ENCODE peak calls at places on chromosomes 1 and 21, in eight cellular contexts. C, V, J, M, T, F, Y and L are unnamed samples.

GRCh38 chr1:167683226-167683625 is 38.6 kb upstream of the MPZL1 start:
- DNase-seq in C (no peak), V (no peak), J (no peak), M (no peak), T (no peak), F (no peak), Y (no peak), L (no peak)

GRCh38 chr1:84997667-84998600 is 1.0 kb upstream of the MCOLN2 start:
- DNase-seq in C (no peak), V (no peak), J (no peak), M (peak), T (peak), F (no peak), Y (peak), L (no peak)

GRCh38 chr1:226754097-226754496 is 15.0 kb upstream of the ITPKB start:
- DNase-seq in C (no peak), V (no peak), J (no peak), M (no peak), T (no peak), F (no peak), Y (no peak), L (no peak)

GRCh38 chr21:41133896-41134522 is 34.0 kb upstream of the BACE2 start:
- DNase-seq in C (peak), V (no peak), J (no peak), M (peak), T (no peak), F (peak), Y (peak), L (peak)

GRCh38 chr1:243397613-243398321 is 141.9 kb downstream of the SDCCAG8 start:
- DNase-seq in C (no peak), V (no peak), J (no peak), M (no peak), T (no peak), F (no peak), Y (no peak), L (no peak)

GRCh38 chr1:238485062-238485905 is 594.6 kb upstream of the ZP4 start:
- DNase-seq in C (no peak), V (peak), J (no peak), M (peak), T (no peak), F (no peak), Y (peak), L (no peak)

GRCh38 chr1:41894778-41895483 is 23.8 kb downstream of the HIVEP3 start:
- DNase-seq in C (no peak), V (no peak), J (no peak), M (peak), T (no peak), F (no peak), Y (no peak), L (no peak)

GRCh38 chr1:234750922-234751595 is 141.1 kb upstream of the IRF2BP2 start:
- DNase-seq in C (no peak), V (no peak), J (no peak), M (no peak), T (no peak), F (no peak), Y (no peak), L (no peak)

GRCh38 chr1:167148388-167148787 is 54.5 kb downstream of the STYXL2 start:
- DNase-seq in C (no peak), V (no peak), J (no peak), M (no peak), T (no peak), F (no peak), Y (no peak), L (no peak)

GRCh38 chr1:40478276-40478675 is 1.2 kb downstream of the ZFP69 start:
- DNase-seq in C (no peak), V (no peak), J (no peak), M (no peak), T (no peak), F (no peak), Y (no peak), L (no peak)

GRCh38 chr1:40475268-40475667 is 1.8 kb upstream of the ZFP69 start:
- DNase-seq in C (no peak), V (no peak), J (no peak), M (no peak), T (no peak), F (no peak), Y (no peak), L (no peak)

GRCh38 chr1:40479156-40479555 is 2.1 kb downstream of the ZFP69 start:
- DNase-seq in C (no peak), V (no peak), J (no peak), M (no peak), T (no peak), F (no peak), Y (no peak), L (no peak)

GRCh38 chr1:40477680-40478057 is 579 bp downstream of the ZFP69 start:
- DNase-seq in C (peak), V (no peak), J (no peak), M (peak), T (no peak), F (peak), Y (peak), L (peak)

DNA sequence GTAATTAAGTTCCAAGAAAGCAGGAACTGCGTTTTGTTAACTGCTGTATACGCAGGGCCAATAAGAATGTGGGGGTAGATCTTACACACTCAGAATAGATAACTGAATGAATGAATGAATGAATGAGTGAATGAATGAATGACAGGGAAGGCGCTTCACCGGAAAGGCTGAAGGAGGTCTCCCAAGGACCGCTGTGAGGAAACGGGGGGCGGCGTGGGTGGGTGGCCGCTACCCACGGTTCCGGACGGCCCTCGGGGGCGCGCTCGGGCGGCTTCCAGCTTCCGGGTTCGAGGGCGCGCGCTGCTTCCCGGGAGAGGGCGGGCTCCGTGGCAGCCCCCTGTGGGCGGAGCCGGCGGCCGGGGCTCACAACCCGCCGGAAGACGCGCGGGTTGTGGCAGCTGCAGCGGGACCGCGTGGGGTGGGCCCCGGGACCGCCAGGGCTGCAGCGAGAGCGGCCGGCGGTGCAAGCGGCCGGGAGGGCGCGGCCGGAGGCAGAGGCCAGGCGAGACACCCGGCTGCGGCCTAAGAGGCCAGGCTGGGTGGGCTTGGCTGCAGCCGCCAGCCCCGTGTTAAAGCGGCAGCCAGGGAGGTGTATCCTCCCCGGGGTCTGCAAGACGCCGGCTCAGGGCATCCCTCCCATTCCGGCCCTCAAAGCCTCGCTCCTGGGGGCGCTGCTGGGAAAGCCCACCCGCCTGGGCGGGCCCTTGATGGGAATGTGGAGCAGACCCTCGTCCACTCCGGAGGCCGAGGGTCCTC is at the start of gene ZFP69:
- DNase-seq in C (peak), V (peak), J (no peak), M (peak), T (peak), F (peak), Y (peak), L (peak)
- TF ChIP-seq POLR2A in C (no peak), V (peak), J (no peak), M (peak), T (peak), F (peak), Y (no peak), L (peak)

GRCh38 chr1:202106340-202107284 is 16.1 kb upstream of the GPR37L1 start:
- DNase-seq in C (no peak), V (no peak), J (no peak), M (no peak), T (peak), F (no peak), Y (no peak), L (peak)

GRCh38 chr1:202107321-202107761 is 15.4 kb upstream of the GPR37L1 start:
- DNase-seq in C (no peak), V (no peak), J (no peak), M (no peak), T (peak), F (no peak), Y (no peak), L (no peak)

GRCh38 chr1:202107801-202108731 is 14.7 kb upstream of the GPR37L1 start:
- DNase-seq in C (no peak), V (no peak), J (no peak), M (no peak), T (peak), F (no peak), Y (no peak), L (peak)

GRCh38 chr1:202104073-202104472 is 18.6 kb upstream of the GPR37L1 start:
- DNase-seq in C (no peak), V (no peak), J (no peak), M (no peak), T (no peak), F (no peak), Y (no peak), L (peak)

GRCh38 chr1:202105571-202106339 is 17.0 kb upstream of the GPR37L1 start:
- DNase-seq in C (no peak), V (no peak), J (peak), M (no peak), T (peak), F (no peak), Y (peak), L (peak)
- TF ChIP-seq POLR2A in C (no peak), V (no peak), J (no peak), M (no peak), T (no peak), F (no peak), Y (no peak), L (no peak)

DNA sequence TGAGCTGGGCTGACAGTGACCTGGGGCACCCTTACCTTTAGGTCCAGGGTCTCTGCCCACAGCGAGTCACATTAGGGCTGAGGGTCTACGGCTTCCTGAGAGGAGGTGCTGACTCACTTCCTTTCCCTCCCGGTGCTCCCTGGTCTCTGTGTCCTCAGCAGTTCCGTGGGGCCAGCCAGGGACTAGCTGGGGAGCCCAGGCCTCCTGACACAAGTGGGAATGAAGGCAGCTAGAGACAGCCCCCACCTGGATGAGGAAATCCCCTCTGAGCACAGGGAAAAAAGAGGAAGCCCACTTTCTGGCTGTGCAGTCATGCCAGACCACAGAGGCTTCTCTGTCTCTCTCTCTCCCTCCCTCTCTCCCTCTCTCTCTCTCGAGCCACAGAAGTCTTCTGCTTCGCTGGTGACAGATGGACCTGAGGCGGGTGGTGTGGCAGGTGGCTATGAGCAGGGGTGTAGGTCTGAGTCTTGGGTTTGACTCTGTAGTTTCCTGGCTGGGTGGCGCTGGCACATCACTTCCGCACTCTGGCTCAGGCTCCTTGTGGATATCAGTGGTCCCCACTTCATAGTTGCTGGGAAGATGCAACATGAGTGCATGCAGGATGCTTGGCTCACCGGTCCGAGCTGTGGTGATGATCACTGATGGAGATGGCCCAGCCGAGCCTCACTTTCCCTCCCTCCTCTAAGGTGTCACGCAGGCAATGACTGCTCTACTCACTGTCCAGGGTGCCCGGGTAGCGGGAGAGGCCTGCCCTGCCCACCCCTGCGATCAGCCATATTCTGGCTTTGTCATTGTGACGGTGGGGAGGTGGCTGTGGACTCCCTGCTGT is 3.5 kb downstream of the SLC66A1 start:
- DNase-seq in C (peak), V (no peak), J (no peak), M (peak), T (no peak), F (no peak), Y (peak), L (no peak)
- TF ChIP-seq POLR2A in C (no peak), V (no peak), J (no peak), M (no peak), T (no peak), F (no peak), Y (no peak), L (no peak)

DNA sequence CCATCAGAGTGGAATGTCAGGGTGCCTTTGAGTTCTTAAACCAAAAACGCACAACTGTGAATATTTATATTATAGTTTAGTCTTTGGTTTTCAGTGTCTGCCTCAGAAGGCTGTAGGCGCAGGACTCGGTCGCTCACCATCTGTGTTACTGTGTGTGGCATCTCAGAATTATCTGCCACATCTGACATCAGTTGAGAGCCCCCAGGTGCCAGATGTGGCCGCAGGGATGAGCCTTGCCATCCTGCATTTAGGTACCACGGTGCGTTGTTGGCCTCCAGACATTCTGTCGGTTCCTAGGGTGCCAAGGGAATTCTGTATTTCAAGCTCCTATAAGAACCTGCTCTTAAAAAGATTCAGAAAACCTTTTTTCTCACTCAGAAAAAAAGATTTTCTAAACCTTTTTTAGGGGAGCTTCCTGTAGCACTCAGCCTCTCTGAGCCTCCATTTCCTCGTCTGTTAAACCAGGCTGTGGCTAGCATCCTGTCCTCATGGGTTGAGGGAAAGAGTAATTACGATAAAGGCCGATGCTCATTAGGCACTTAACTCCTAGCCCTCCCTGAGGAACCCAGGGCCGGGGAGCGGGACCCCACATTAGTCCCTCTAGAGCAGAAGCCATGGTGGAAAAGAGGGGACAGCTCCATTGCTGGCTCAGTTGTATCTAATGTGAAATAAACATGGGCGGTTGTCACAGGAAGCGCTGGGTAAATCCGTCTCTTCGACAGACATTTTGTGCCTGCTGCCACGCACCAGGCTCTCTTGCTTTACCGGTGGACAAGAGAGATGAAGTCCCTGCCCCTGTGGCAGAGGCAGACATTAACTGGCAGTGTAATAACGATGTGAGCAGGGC is 70.2 kb upstream of the MORC3 start:
- DNase-seq in C (no peak), V (no peak), J (no peak), M (no peak), T (no peak), F (no peak), Y (no peak), L (no peak)
- TF ChIP-seq POLR2A in C (no peak), V (no peak), J (no peak), M (no peak), T (no peak), F (no peak), Y (no peak), L (no peak)

DNA sequence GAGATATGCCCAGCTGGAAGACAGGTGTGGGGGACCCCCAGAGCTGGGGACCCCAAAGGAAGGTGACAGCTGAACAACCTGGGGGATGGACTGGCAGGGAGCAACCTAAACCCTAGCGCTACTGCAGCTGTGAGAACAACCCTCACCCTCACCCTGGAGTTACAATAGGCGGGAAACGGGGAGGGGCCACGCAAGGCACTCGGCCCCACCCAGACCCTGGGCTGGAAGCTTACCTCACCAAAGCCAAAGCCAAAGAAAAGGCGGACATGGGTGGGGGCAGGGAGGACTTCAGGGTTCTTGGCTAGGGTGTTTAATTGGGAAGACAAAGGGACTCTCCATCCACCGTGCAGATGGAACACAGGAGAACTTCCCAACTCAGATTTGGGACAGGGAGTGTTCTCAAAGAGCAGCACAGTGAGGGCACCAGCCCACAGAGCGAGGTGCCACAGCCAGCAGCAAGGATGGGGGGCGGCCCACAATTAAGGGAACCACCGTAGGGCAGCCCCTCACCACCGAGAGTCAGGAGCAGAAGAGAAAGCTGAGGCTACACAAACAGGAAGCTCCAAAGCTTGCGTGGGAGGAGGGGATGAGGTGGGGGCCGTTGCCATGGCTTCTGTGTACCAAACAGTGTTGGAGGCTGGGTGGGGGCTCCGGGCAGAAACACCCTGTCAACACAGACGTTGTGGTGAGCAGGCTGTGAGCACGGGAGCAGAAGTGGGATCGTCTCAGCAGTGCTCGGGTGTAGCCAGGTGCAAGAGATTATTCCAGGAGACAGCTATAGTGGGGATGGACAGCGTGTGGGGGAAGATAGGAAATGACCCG is 1.9 kb downstream of the TAGLN2 start:
- DNase-seq in C (no peak), V (peak), J (peak), M (peak), T (peak), F (peak), Y (peak), L (peak)
- TF ChIP-seq POLR2A in C (peak), V (peak), J (no peak), M (peak), T (peak), F (peak), Y (peak), L (peak)